ENCODE peak calls at places on chromosome 14, in nine cellular contexts. One of them, this sample, is unnamed.
A peak's percentile ranks its signal among the peaks of the same experiment; 100 is the strongest.

GRCh38 chr14:104693482-104694431 is 4.3 kb downstream of the INF2 start:
- DNase-seq in left lobe of liver: peak; percentile 91
- DNase-seq in DMS153: no peak
- DNase-seq in NCI-H69: no peak
- DNase-seq in activated CD8-positive, alpha-beta memory T cell treated with anti-CD3 and anti-CD28 coated beads, Interleukin-2, amount 50 U/mL, for 4 hours: no peak
- DNase-seq in HFFc6: no peak
- DNase-seq in GM06990: no peak
- DNase-seq in stimulated activated CD8-positive, alpha-beta memory T cell treated with anti-CD3 and anti-CD28 coated beads, Interleukin-7, amount 100 ng/mL, for 4 hours: no peak
- DNase-seq in fibroblast of the aortic adventitia: no peak
- DNase-seq in this sample: no peak

GRCh38 chr14:102221026-102221425 is 81.3 kb downstream of the WDR20 start:
- DNase-seq in HFFc6: peak; percentile 52
- DNase-seq in NCI-H69: no peak
- DNase-seq in DMS153: no peak
- DNase-seq in stimulated activated CD8-positive, alpha-beta memory T cell treated with anti-CD3 and anti-CD28 coated beads, Interleukin-7, amount 100 ng/mL, for 4 hours: no peak
- DNase-seq in GM06990: no peak
- DNase-seq in activated CD8-positive, alpha-beta memory T cell treated with anti-CD3 and anti-CD28 coated beads, Interleukin-2, amount 50 U/mL, for 4 hours: no peak
- DNase-seq in fibroblast of the aortic adventitia: no peak
- DNase-seq in left lobe of liver: no peak
- DNase-seq in this sample: no peak

GRCh38 chr14:105891221-105891602 is 364.8 kb downstream of the TMEM121 start:
- DNase-seq in NCI-H69: no peak
- DNase-seq in left lobe of liver: peak; percentile 40
- DNase-seq in GM06990: no peak
- DNase-seq in HFFc6: no peak
- DNase-seq in activated CD8-positive, alpha-beta memory T cell treated with anti-CD3 and anti-CD28 coated beads, Interleukin-2, amount 50 U/mL, for 4 hours: peak; percentile 12
- DNase-seq in stimulated activated CD8-positive, alpha-beta memory T cell treated with anti-CD3 and anti-CD28 coated beads, Interleukin-7, amount 100 ng/mL, for 4 hours: no peak
- DNase-seq in DMS153: no peak
- DNase-seq in fibroblast of the aortic adventitia: no peak
- DNase-seq in this sample: no peak

GRCh38 chr14:89160437-89160836 is 256.6 kb downstream of the FOXN3 start:
- DNase-seq in NCI-H69: no peak
- DNase-seq in HFFc6: no peak
- DNase-seq in DMS153: no peak
- DNase-seq in left lobe of liver: no peak
- DNase-seq in fibroblast of the aortic adventitia: no peak
- DNase-seq in stimulated activated CD8-positive, alpha-beta memory T cell treated with anti-CD3 and anti-CD28 coated beads, Interleukin-7, amount 100 ng/mL, for 4 hours: no peak
- DNase-seq in activated CD8-positive, alpha-beta memory T cell treated with anti-CD3 and anti-CD28 coated beads, Interleukin-2, amount 50 U/mL, for 4 hours: no peak
- DNase-seq in GM06990: no peak
- DNase-seq in this sample: no peak

GRCh38 chr14:30214456-30215090 is 286.9 kb upstream of the PRKD1 start:
- DNase-seq in HFFc6: peak; percentile 76
- DNase-seq in activated CD8-positive, alpha-beta memory T cell treated with anti-CD3 and anti-CD28 coated beads, Interleukin-2, amount 50 U/mL, for 4 hours: no peak
- DNase-seq in fibroblast of the aortic adventitia: peak; percentile 90
- DNase-seq in GM06990: no peak
- DNase-seq in left lobe of liver: no peak
- DNase-seq in stimulated activated CD8-positive, alpha-beta memory T cell treated with anti-CD3 and anti-CD28 coated beads, Interleukin-7, amount 100 ng/mL, for 4 hours: no peak
- DNase-seq in DMS153: peak; percentile 63
- DNase-seq in NCI-H69: peak; percentile 88
- DNase-seq in this sample: peak; percentile 24

GRCh38 chr14:72611956-72612500 is 281.9 kb downstream of the DPF3 start:
- DNase-seq in stimulated activated CD8-positive, alpha-beta memory T cell treated with anti-CD3 and anti-CD28 coated beads, Interleukin-7, amount 100 ng/mL, for 4 hours: no peak
- DNase-seq in NCI-H69: no peak
- DNase-seq in DMS153: no peak
- DNase-seq in fibroblast of the aortic adventitia: no peak
- DNase-seq in HFFc6: no peak
- DNase-seq in activated CD8-positive, alpha-beta memory T cell treated with anti-CD3 and anti-CD28 coated beads, Interleukin-2, amount 50 U/mL, for 4 hours: no peak
- DNase-seq in GM06990: no peak
- DNase-seq in left lobe of liver: peak; percentile 27
- DNase-seq in this sample: no peak

GRCh38 chr14:104206281-104206904 is 68.0 kb downstream of the KIF26A start:
- DNase-seq in NCI-H69: peak; percentile 96
- DNase-seq in GM06990: no peak
- DNase-seq in DMS153: peak; percentile 41
- DNase-seq in fibroblast of the aortic adventitia: no peak
- DNase-seq in activated CD8-positive, alpha-beta memory T cell treated with anti-CD3 and anti-CD28 coated beads, Interleukin-2, amount 50 U/mL, for 4 hours: no peak
- DNase-seq in left lobe of liver: no peak
- DNase-seq in HFFc6: no peak
- DNase-seq in stimulated activated CD8-positive, alpha-beta memory T cell treated with anti-CD3 and anti-CD28 coated beads, Interleukin-7, amount 100 ng/mL, for 4 hours: no peak
- DNase-seq in this sample: no peak

GRCh38 chr14:93304771-93305170 is 28.1 kb downstream of the BTBD7 start:
- DNase-seq in HFFc6: peak; percentile 29
- DNase-seq in NCI-H69: no peak
- DNase-seq in GM06990: no peak
- DNase-seq in stimulated activated CD8-positive, alpha-beta memory T cell treated with anti-CD3 and anti-CD28 coated beads, Interleukin-7, amount 100 ng/mL, for 4 hours: no peak
- DNase-seq in DMS153: no peak
- DNase-seq in left lobe of liver: no peak
- DNase-seq in activated CD8-positive, alpha-beta memory T cell treated with anti-CD3 and anti-CD28 coated beads, Interleukin-2, amount 50 U/mL, for 4 hours: no peak
- DNase-seq in fibroblast of the aortic adventitia: no peak
- DNase-seq in this sample: no peak

GRCh38 chr14:80805136-80805535 is 136.4 kb downstream of the CEP128 start:
- DNase-seq in activated CD8-positive, alpha-beta memory T cell treated with anti-CD3 and anti-CD28 coated beads, Interleukin-2, amount 50 U/mL, for 4 hours: no peak
- DNase-seq in NCI-H69: no peak
- DNase-seq in fibroblast of the aortic adventitia: peak; percentile 27
- DNase-seq in DMS153: no peak
- DNase-seq in GM06990: no peak
- DNase-seq in HFFc6: peak; percentile 33
- DNase-seq in stimulated activated CD8-positive, alpha-beta memory T cell treated with anti-CD3 and anti-CD28 coated beads, Interleukin-7, amount 100 ng/mL, for 4 hours: no peak
- DNase-seq in left lobe of liver: no peak
- DNase-seq in this sample: no peak

This sample was measured in NCI-H2029.